ENCODE peak calls at places on chromosome 4, in six cellular contexts. F, J, V, G, M and O are unnamed samples.

GRCh38 chr4:185165605-185166063 is 22.6 kb downstream of the SLC25A4 start:
- DNase-seq in F (no peak), J (peak), V (peak), G (peak), M (peak), O (no peak)

GRCh38 chr4:137705171-137705783 is 173.0 kb upstream of the PCDH18 start:
- DNase-seq in F (no peak), J (no peak), V (peak), G (peak), M (no peak), O (no peak)

GRCh38 chr4:184348311-184349233 is 125.8 kb downstream of the IRF2 start:
- DNase-seq in F (peak), J (no peak), V (peak), G (no peak), M (no peak), O (no peak)

GRCh38 chr4:151865327-151865726 is 104.5 kb upstream of the GATB start:
- DNase-seq in F (no peak), J (no peak), V (no peak), G (no peak), M (no peak), O (no peak)

GRCh38 chr4:23881674-23882337 is 8.0 kb downstream of the PPARGC1A start:
- DNase-seq in F (no peak), J (no peak), V (no peak), G (no peak), M (no peak), O (no peak)

GRCh38 chr4:109462802-109463201 is 29.2 kb downstream of the SEC24B start:
- DNase-seq in F (no peak), J (no peak), V (no peak), G (no peak), M (no peak), O (no peak)

GRCh38 chr4:129583868-129584267 is 487.9 kb downstream of the C4orf33 start:
- DNase-seq in F (no peak), J (no peak), V (peak), G (no peak), M (no peak), O (no peak)

GRCh38 chr4:142044271-142044670 is 407.9 kb downstream of the IL15 start:
- DNase-seq in F (no peak), J (no peak), V (peak), G (peak), M (no peak), O (no peak)

GRCh38 chr4:130092187-130093015 is 996.4 kb downstream of the C4orf33 start:
- DNase-seq in F (no peak), J (no peak), V (no peak), G (no peak), M (no peak), O (no peak)

GRCh38 chr4:101282076-101282844 is 65.1 kb downstream of the PPP3CA start:
- DNase-seq in F (no peak), J (no peak), V (no peak), G (no peak), M (no peak), O (no peak)

GRCh38 chr4:110296892-110297291 is 98.5 kb upstream of the ELOVL6 start:
- DNase-seq in F (no peak), J (peak), V (no peak), G (no peak), M (peak), O (no peak)

GRCh38 chr4:159689526-159689925 is 586.6 kb downstream of the RAPGEF2 start:
- DNase-seq in F (no peak), J (no peak), V (no peak), G (no peak), M (no peak), O (no peak)

GRCh38 chr4:144955104-144955503 is 142.9 kb downstream of the ANAPC10 start:
- DNase-seq in F (no peak), J (no peak), V (no peak), G (no peak), M (no peak), O (no peak)

GRCh38 chr4:174318829-174319764 is 35.4 kb downstream of the CEP44 start:
- DNase-seq in F (peak), J (peak), V (peak), G (no peak), M (peak), O (no peak)

GRCh38 chr4:15003441-15003890 is 1.2 kb downstream of the CPEB2 start:
- DNase-seq in F (no peak), J (peak), V (peak), G (no peak), M (peak), O (peak)

GRCh38 chr4:61500883-61501282 is 300.8 kb downstream of the ADGRL3 start:
- DNase-seq in F (no peak), J (no peak), V (peak), G (no peak), M (no peak), O (no peak)

GRCh38 chr4:26885912-26886274 is 25.3 kb downstream of the STIM2 start:
- DNase-seq in F (no peak), J (peak), V (no peak), G (no peak), M (peak), O (no peak)

GRCh38 chr4:152094851-152095700 is 334.3 kb upstream of the GATB start:
- DNase-seq in F (no peak), J (no peak), V (peak), G (peak), M (no peak), O (no peak)

GRCh38 chr4:183098723-183099536 is at the start of gene WWC2:
- DNase-seq in F (peak), J (peak), V (peak), G (peak), M (peak), O (peak)

GRCh38 chr4:182475539-182475938 is 232.3 kb downstream of the TENM3 start:
- DNase-seq in F (no peak), J (no peak), V (no peak), G (no peak), M (no peak), O (no peak)

GRCh38 chr4:79237836-79238235 is 88.0 kb downstream of the NAA11 start:
- DNase-seq in F (no peak), J (no peak), V (no peak), G (no peak), M (no peak), O (no peak)

GRCh38 chr4:154559931-154560801 is 2.6 kb upstream of the FGB start:
- DNase-seq in F (peak), J (no peak), V (no peak), G (no peak), M (no peak), O (no peak)

GRCh38 chr4:154562697-154563254 is at the start of gene FGB:
- DNase-seq in F (peak), J (no peak), V (no peak), G (no peak), M (no peak), O (no peak)

GRCh38 chr4:154564311-154564710 is 1.5 kb downstream of the FGB start:
- DNase-seq in F (no peak), J (no peak), V (no peak), G (no peak), M (no peak), O (no peak)

GRCh38 chr4:154560824-154561231 is 2.0 kb upstream of the FGB start:
- DNase-seq in F (peak), J (no peak), V (peak), G (peak), M (no peak), O (no peak)

DNA sequence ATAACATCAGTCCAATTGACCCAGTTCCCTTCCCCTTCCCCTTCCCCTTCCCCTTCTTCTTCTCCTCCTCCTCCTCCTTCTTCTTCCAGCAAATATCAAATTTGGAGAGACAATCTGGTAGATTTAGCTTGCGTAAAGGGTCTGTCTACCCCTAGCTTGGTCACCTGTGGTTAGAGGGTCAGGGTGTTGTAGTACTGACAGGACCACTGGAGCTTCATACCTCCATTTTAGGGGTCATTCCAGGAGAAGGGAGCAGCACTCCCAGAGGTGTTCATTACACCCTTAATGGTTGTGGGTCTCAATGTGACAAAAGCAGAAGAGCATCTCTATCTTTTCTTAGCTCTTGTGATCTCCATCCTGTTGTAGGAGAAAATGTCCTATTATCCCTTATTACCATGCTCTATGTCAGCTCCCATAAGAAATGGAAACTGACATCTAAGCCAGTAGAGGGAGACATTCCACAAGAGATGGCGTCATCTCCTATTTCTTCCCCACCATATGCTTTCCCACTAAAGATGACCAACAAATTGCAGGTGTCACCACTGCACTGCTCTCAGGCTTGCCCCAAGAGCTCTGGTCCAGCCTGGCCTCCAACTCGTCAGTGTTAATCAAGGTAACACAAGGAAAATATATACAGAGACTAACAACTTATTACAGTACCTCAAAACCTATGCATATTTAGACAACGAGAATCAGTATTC is 3.5 kb upstream of the FGB start:
- DNase-seq in F (peak), J (peak), V (peak), G (peak), M (peak), O (peak)
- TF ChIP-seq CTCF in F (peak), J (peak), V (peak), G (peak), M (peak), O (peak)

GRCh38 chr4:46323891-46324290 is 66.0 kb downstream of the GABRA2 start:
- DNase-seq in F (no peak), J (no peak), V (no peak), G (no peak), M (no peak), O (no peak)

GRCh38 chr4:46329118-46329976 is 60.6 kb downstream of the GABRA2 start:
- DNase-seq in F (peak), J (peak), V (peak), G (no peak), M (peak), O (peak)
- TF ChIP-seq CTCF in F (no peak), J (peak), V (peak), G (no peak), M (peak), O (peak)

DNA sequence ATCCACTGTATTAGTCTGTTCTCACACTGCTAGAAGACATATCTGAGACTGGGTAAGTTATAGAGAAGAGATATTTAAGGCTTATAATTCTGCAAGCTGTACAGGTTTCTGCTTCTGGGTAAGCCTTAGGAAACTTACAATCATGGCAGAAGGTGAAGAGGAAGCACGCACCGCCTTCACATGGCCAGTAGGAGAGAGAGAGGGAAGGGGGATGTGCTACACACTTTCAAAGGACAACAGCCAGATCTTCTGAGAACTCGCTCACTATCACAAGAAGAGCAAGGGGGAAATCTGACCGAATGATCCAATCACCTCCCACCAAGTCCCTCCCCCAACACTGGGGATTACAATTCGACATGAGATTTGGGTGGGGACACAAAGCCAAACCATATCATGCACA is 13.0 kb downstream of the FRYL start:
- DNase-seq in F (peak), J (no peak), V (no peak), G (no peak), M (no peak), O (no peak)
- TF ChIP-seq CTCF in F (no peak), J (no peak), V (no peak), G (no peak), M (no peak), O (no peak)

GRCh38 chr4:122636697-122637096 is 15.8 kb upstream of the IL21 start:
- DNase-seq in F (no peak), J (peak), V (no peak), G (no peak), M (peak), O (no peak)

GRCh38 chr4:122643257-122643656 is 22.4 kb upstream of the IL21 start:
- DNase-seq in F (no peak), J (no peak), V (no peak), G (no peak), M (no peak), O (no peak)

GRCh38 chr4:122633211-122633610 is 12.3 kb upstream of the IL21 start:
- DNase-seq in F (no peak), J (no peak), V (peak), G (no peak), M (no peak), O (no peak)

GRCh38 chr4:122635205-122635604 is 14.3 kb upstream of the IL21 start:
- DNase-seq in F (no peak), J (no peak), V (no peak), G (no peak), M (peak), O (no peak)

GRCh38 chr4:122639181-122639580 is 18.3 kb upstream of the IL21 start:
- DNase-seq in F (no peak), J (no peak), V (no peak), G (no peak), M (no peak), O (no peak)
- TF ChIP-seq CTCF in F (no peak), J (no peak), V (no peak), G (no peak), M (no peak), O (no peak)

GRCh38 chr4:95142877-95143412 is 385.2 kb downstream of the BMPR1B start:
- DNase-seq in F (no peak), J (no peak), V (no peak), G (no peak), M (no peak), O (peak)
- TF ChIP-seq CTCF in F (no peak), J (no peak), V (no peak), G (no peak), M (no peak), O (peak)

GRCh38 chr4:82579932-82580331 is 18.1 kb upstream of the TMEM150C start:
- DNase-seq in F (no peak), J (no peak), V (no peak), G (no peak), M (no peak), O (no peak)
- TF ChIP-seq CTCF in F (no peak), J (no peak), V (no peak), G (no peak), M (no peak), O (no peak)

GRCh38 chr4:113901994-113902787 is 77.3 kb downstream of the ARSJ start:
- DNase-seq in F (no peak), J (peak), V (no peak), G (no peak), M (no peak), O (no peak)
- TF ChIP-seq CTCF in F (no peak), J (no peak), V (no peak), G (no peak), M (no peak), O (no peak)